ENCODE peak calls at places on chromosomes 1 and 21, in eight cellular contexts. One of them, this sample, is unnamed. For H3K4me1, the result is how much of the 10 kb centered on the place peaks cover.

GRCh38 chr21:45322231-45322959 is 34.7 kb upstream of the POFUT2 start:
- DNase-seq in DND-41: no peak
- DNase-seq in suprapubic skin: no peak
- DNase-seq in heart left ventricle: no peak
- DNase-seq in breast epithelium: no peak
- DNase-seq in CD8-positive, alpha-beta memory T cell: peak
- DNase-seq in aorta: peak
- DNase-seq in neuronal stem cell: no peak
- DNase-seq in this sample: no peak

GRCh38 chr21:26850116-26850643 is 5.0 kb upstream of the ADAMTS1 start:
- DNase-seq in DND-41: no peak
- DNase-seq in breast epithelium: no peak
- DNase-seq in neuronal stem cell: peak
- DNase-seq in heart left ventricle: no peak
- DNase-seq in CD8-positive, alpha-beta memory T cell: no peak
- DNase-seq in suprapubic skin: no peak
- DNase-seq in aorta: no peak
- DNase-seq in this sample: no peak

GRCh38 chr1:150182233-150182632 is 32.5 kb downstream of the PLEKHO1 start:
- DNase-seq in neuronal stem cell: no peak
- DNase-seq in suprapubic skin: no peak
- DNase-seq in DND-41: no peak
- DNase-seq in aorta: no peak
- DNase-seq in heart left ventricle: no peak
- DNase-seq in CD8-positive, alpha-beta memory T cell: no peak
- DNase-seq in breast epithelium: no peak
- DNase-seq in this sample: no peak

GRCh38 chr1:186643600-186643999 is 36.6 kb downstream of the PTGS2 start:
- DNase-seq in DND-41: no peak
- DNase-seq in suprapubic skin: no peak
- DNase-seq in neuronal stem cell: no peak
- DNase-seq in breast epithelium: no peak
- DNase-seq in aorta: no peak
- DNase-seq in CD8-positive, alpha-beta memory T cell: no peak
- DNase-seq in heart left ventricle: no peak
- DNase-seq in this sample: no peak

GRCh38 chr1:27026621-27027574 is 14.2 kb upstream of the TENT5B start:
- DNase-seq in heart left ventricle: no peak
- DNase-seq in DND-41: no peak
- DNase-seq in neuronal stem cell: no peak
- DNase-seq in aorta: peak
- DNase-seq in suprapubic skin: no peak
- DNase-seq in breast epithelium: peak
- DNase-seq in CD8-positive, alpha-beta memory T cell: no peak
- DNase-seq in this sample: no peak

GRCh38 chr1:77889240-77889637 is 815 bp downstream of the NEXN start:
- DNase-seq in heart left ventricle: no peak
- DNase-seq in suprapubic skin: no peak
- DNase-seq in CD8-positive, alpha-beta memory T cell: no peak
- DNase-seq in neuronal stem cell: peak
- DNase-seq in breast epithelium: no peak
- DNase-seq in aorta: no peak
- DNase-seq in DND-41: no peak
- DNase-seq in this sample: no peak

GRCh38 chr1:117607471-117607870 is 1.6 kb downstream of the TENT5C start:
- DNase-seq in suprapubic skin: no peak
- DNase-seq in DND-41: peak
- DNase-seq in aorta: peak
- DNase-seq in neuronal stem cell: peak
- DNase-seq in heart left ventricle: peak
- DNase-seq in breast epithelium: no peak
- DNase-seq in CD8-positive, alpha-beta memory T cell: peak
- DNase-seq in this sample: no peak

GRCh38 chr1:29121951-29122661 is 1.6 kb downstream of the TMEM200B start:
- DNase-seq in neuronal stem cell: peak
- DNase-seq in suprapubic skin: no peak
- DNase-seq in heart left ventricle: peak
- DNase-seq in breast epithelium: no peak
- DNase-seq in aorta: peak
- DNase-seq in CD8-positive, alpha-beta memory T cell: peak
- DNase-seq in DND-41: no peak
- DNase-seq in this sample: no peak

GRCh38 chr21:14603202-14603601 is 57.1 kb upstream of the SAMSN1 start:
- DNase-seq in breast epithelium: no peak
- DNase-seq in suprapubic skin: no peak
- DNase-seq in neuronal stem cell: no peak
- DNase-seq in heart left ventricle: no peak
- DNase-seq in aorta: no peak
- DNase-seq in CD8-positive, alpha-beta memory T cell: no peak
- DNase-seq in DND-41: no peak
- DNase-seq in this sample: no peak

GRCh38 chr1:241413386-241413785 is 56.4 kb upstream of the RGS7 start:
- DNase-seq in aorta: no peak
- DNase-seq in heart left ventricle: no peak
- DNase-seq in CD8-positive, alpha-beta memory T cell: no peak
- DNase-seq in breast epithelium: no peak
- DNase-seq in suprapubic skin: no peak
- DNase-seq in DND-41: no peak
- DNase-seq in neuronal stem cell: no peak
- DNase-seq in this sample: no peak

GRCh38 chr21:44905725-44906084 is 15.0 kb downstream of the ITGB2 start:
- DNase-seq in suprapubic skin: no peak
- DNase-seq in heart left ventricle: no peak
- DNase-seq in DND-41: no peak
- DNase-seq in breast epithelium: no peak
- DNase-seq in neuronal stem cell: no peak
- DNase-seq in aorta: no peak
- DNase-seq in CD8-positive, alpha-beta memory T cell: no peak
- DNase-seq in this sample: no peak

GRCh38 chr1:19423130-19423529 is 62.2 kb downstream of the CAPZB start:
- DNase-seq in neuronal stem cell: no peak
- DNase-seq in aorta: no peak
- DNase-seq in DND-41: no peak
- DNase-seq in heart left ventricle: no peak
- DNase-seq in suprapubic skin: no peak
- DNase-seq in CD8-positive, alpha-beta memory T cell: no peak
- DNase-seq in breast epithelium: no peak
- DNase-seq in this sample: no peak

GRCh38 chr1:19424651-19425570 is 60.4 kb downstream of the CAPZB start:
- DNase-seq in DND-41: no peak
- DNase-seq in heart left ventricle: no peak
- DNase-seq in aorta: no peak
- DNase-seq in suprapubic skin: no peak
- DNase-seq in neuronal stem cell: no peak
- DNase-seq in breast epithelium: no peak
- DNase-seq in CD8-positive, alpha-beta memory T cell: no peak
- DNase-seq in this sample: no peak

GRCh38 chr1:19427087-19427781 is 58.1 kb downstream of the CAPZB start:
- DNase-seq in aorta: no peak
- DNase-seq in neuronal stem cell: no peak
- DNase-seq in CD8-positive, alpha-beta memory T cell: no peak
- DNase-seq in suprapubic skin: no peak
- DNase-seq in breast epithelium: no peak
- DNase-seq in heart left ventricle: no peak
- DNase-seq in DND-41: no peak
- DNase-seq in this sample: no peak

GRCh38 chr1:19426294-19427086 is 58.8 kb downstream of the CAPZB start:
- DNase-seq in DND-41: no peak
- DNase-seq in neuronal stem cell: no peak
- DNase-seq in CD8-positive, alpha-beta memory T cell: no peak
- DNase-seq in breast epithelium: no peak
- DNase-seq in suprapubic skin: no peak
- DNase-seq in heart left ventricle: no peak
- DNase-seq in aorta: no peak
- DNase-seq in this sample: no peak

DNA sequence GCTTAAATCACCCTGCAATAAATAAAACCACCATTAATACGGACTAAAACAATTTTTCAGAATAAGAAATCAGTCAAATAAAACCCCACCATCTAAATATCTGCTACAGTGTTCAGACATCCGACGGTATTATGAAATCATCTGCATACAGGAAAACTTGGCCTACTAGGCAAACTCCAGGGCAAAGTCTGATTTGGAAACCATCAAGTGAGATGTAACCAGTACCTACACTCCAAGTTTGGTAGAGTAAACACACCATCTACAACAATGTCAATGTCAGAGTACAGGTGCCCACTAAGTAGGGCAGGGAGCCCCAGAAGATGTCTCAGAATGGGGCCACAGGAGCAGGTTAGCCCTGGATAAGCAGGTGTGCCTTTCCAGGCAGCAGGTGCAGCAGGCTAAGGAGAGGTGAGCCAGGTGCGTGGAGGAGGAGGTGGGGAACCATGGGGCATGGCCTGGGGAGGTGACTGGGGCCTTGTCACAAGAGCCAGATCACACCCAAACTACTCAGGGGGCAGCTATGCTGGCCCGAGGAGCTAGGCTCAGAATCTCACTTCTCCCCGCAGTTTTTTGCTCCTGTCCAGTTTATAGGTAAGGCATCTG is 59.6 kb downstream of the CAPZB start:
- DNase-seq in CD8-positive, alpha-beta memory T cell: no peak
- DNase-seq in heart left ventricle: no peak
- DNase-seq in breast epithelium: no peak
- DNase-seq in DND-41: no peak
- DNase-seq in neuronal stem cell: no peak
- DNase-seq in suprapubic skin: no peak
- DNase-seq in aorta: no peak
- DNase-seq in this sample: no peak
- H3K4me1 ChIP-seq in CD8-positive, alpha-beta memory T cell: half or more
- H3K4me1 ChIP-seq in heart left ventricle: half or more
- H3K4me1 ChIP-seq in breast epithelium: half or more
- H3K4me1 ChIP-seq in DND-41: under half
- H3K4me1 ChIP-seq in neuronal stem cell: under half
- H3K4me1 ChIP-seq in suprapubic skin: half or more
- H3K4me1 ChIP-seq in aorta: under half
- H3K4me1 ChIP-seq in this sample: half or more

GRCh38 chr1:93598396-93598795 is 83.2 kb downstream of the BCAR3 start:
- DNase-seq in breast epithelium: no peak
- DNase-seq in DND-41: no peak
- DNase-seq in CD8-positive, alpha-beta memory T cell: no peak
- DNase-seq in suprapubic skin: no peak
- DNase-seq in neuronal stem cell: no peak
- DNase-seq in heart left ventricle: no peak
- DNase-seq in aorta: peak
- DNase-seq in this sample: no peak
- H3K4me1 ChIP-seq in breast epithelium: under half
- H3K4me1 ChIP-seq in DND-41: under half
- H3K4me1 ChIP-seq in CD8-positive, alpha-beta memory T cell: under half
- H3K4me1 ChIP-seq in suprapubic skin: half or more
- H3K4me1 ChIP-seq in neuronal stem cell: under half
- H3K4me1 ChIP-seq in heart left ventricle: under half
- H3K4me1 ChIP-seq in aorta: under half
- H3K4me1 ChIP-seq in this sample: half or more

GRCh38 chr21:16287060-16287459 is 557.3 kb downstream of the USP25 start:
- DNase-seq in CD8-positive, alpha-beta memory T cell: no peak
- DNase-seq in neuronal stem cell: no peak
- DNase-seq in heart left ventricle: no peak
- DNase-seq in aorta: no peak
- DNase-seq in suprapubic skin: no peak
- DNase-seq in breast epithelium: no peak
- DNase-seq in DND-41: no peak
- DNase-seq in this sample: no peak
- H3K4me1 ChIP-seq in CD8-positive, alpha-beta memory T cell: under half
- H3K4me1 ChIP-seq in neuronal stem cell: half or more
- H3K4me1 ChIP-seq in heart left ventricle: under half
- H3K4me1 ChIP-seq in aorta: under half
- H3K4me1 ChIP-seq in suprapubic skin: under half
- H3K4me1 ChIP-seq in breast epithelium: under half
- H3K4me1 ChIP-seq in DND-41: under half
- H3K4me1 ChIP-seq in this sample: under half

GRCh38 chr1:87017994-87018672 is 103.7 kb downstream of the HS2ST1 start:
- DNase-seq in heart left ventricle: no peak
- DNase-seq in CD8-positive, alpha-beta memory T cell: no peak
- DNase-seq in suprapubic skin: no peak
- DNase-seq in breast epithelium: no peak
- DNase-seq in neuronal stem cell: no peak
- DNase-seq in aorta: no peak
- DNase-seq in DND-41: no peak
- DNase-seq in this sample: no peak
- H3K4me1 ChIP-seq in heart left ventricle: under half
- H3K4me1 ChIP-seq in CD8-positive, alpha-beta memory T cell: under half
- H3K4me1 ChIP-seq in suprapubic skin: under half
- H3K4me1 ChIP-seq in breast epithelium: under half
- H3K4me1 ChIP-seq in neuronal stem cell: under half
- H3K4me1 ChIP-seq in aorta: under half
- H3K4me1 ChIP-seq in DND-41: under half
- H3K4me1 ChIP-seq in this sample: under half

DNA sequence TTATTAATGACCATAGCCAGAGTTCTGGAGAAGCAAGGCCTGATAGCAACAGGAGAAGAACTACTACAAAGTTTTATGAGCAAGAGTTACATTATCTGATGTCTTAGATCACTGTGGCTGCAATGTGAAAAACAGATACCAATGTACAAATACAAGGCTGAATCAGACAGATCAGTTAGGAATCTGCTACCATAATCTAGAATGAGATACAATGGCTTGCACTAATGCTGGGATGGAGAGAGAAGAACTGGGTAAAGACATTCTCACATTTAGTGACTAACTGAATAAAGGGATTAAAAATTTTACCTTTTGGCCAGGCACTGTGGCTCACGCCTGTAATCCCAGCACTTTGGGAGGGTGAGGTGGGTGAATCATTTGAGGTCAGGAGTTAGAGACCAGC is 41.3 kb downstream of the ARID4B start:
- DNase-seq in DND-41: no peak
- DNase-seq in breast epithelium: no peak
- DNase-seq in neuronal stem cell: no peak
- DNase-seq in CD8-positive, alpha-beta memory T cell: no peak
- DNase-seq in heart left ventricle: no peak
- DNase-seq in aorta: no peak
- DNase-seq in suprapubic skin: no peak
- DNase-seq in this sample: no peak
- H3K4me1 ChIP-seq in DND-41: under half
- H3K4me1 ChIP-seq in breast epithelium: under half
- H3K4me1 ChIP-seq in neuronal stem cell: under half
- H3K4me1 ChIP-seq in CD8-positive, alpha-beta memory T cell: under half
- H3K4me1 ChIP-seq in heart left ventricle: under half
- H3K4me1 ChIP-seq in aorta: under half
- H3K4me1 ChIP-seq in suprapubic skin: under half
- H3K4me1 ChIP-seq in this sample: under half

GRCh38 chr1:12144236-12144635 is 22.6 kb upstream of the TNFRSF1B start:
- DNase-seq in DND-41: no peak
- DNase-seq in breast epithelium: no peak
- DNase-seq in neuronal stem cell: no peak
- DNase-seq in heart left ventricle: no peak
- DNase-seq in suprapubic skin: no peak
- DNase-seq in aorta: no peak
- DNase-seq in CD8-positive, alpha-beta memory T cell: no peak
- DNase-seq in this sample: no peak
- H3K4me1 ChIP-seq in DND-41: under half
- H3K4me1 ChIP-seq in breast epithelium: under half
- H3K4me1 ChIP-seq in neuronal stem cell: under half
- H3K4me1 ChIP-seq in heart left ventricle: under half
- H3K4me1 ChIP-seq in suprapubic skin: under half
- H3K4me1 ChIP-seq in aorta: under half
- H3K4me1 ChIP-seq in CD8-positive, alpha-beta memory T cell: half or more
- H3K4me1 ChIP-seq in this sample: under half

This sample was measured in esophagus muscularis mucosa.